ENCODE peak calls at places on chromosomes 11 and 22, in ten cellular contexts. One of them, this sample, is unnamed.

GRCh38 chr22:21945453-21946261 is 7.0 kb downstream of the PPM1F start:
- DNase-seq in astrocyte of the spinal cord: no peak
- DNase-seq in omental fat pad: no peak
- DNase-seq in psoas muscle: no peak
- DNase-seq in HAP-1: no peak
- DNase-seq in frontal cortex: no peak
- DNase-seq in mucosa of descending colon: no peak
- DNase-seq in Calu3: no peak
- DNase-seq in tibial nerve: no peak
- DNase-seq in putamen: no peak
- DNase-seq in this sample: no peak

GRCh38 chr11:8268530-8269461 is 5.1 kb upstream of the LMO1 start:
- DNase-seq in astrocyte of the spinal cord: no peak
- DNase-seq in omental fat pad: no peak
- DNase-seq in psoas muscle: no peak
- DNase-seq in HAP-1: peak; percentile 47
- DNase-seq in frontal cortex: no peak
- DNase-seq in mucosa of descending colon: no peak
- DNase-seq in Calu3: no peak
- DNase-seq in tibial nerve: no peak
- DNase-seq in putamen: no peak
- DNase-seq in this sample: no peak

GRCh38 chr11:47571895-47572294 is 6.5 kb downstream of the PTPMT1 start:
- DNase-seq in astrocyte of the spinal cord: peak; percentile 29
- DNase-seq in omental fat pad: no peak
- DNase-seq in psoas muscle: no peak
- DNase-seq in HAP-1: no peak
- DNase-seq in frontal cortex: no peak
- DNase-seq in mucosa of descending colon: no peak
- DNase-seq in Calu3: no peak
- DNase-seq in tibial nerve: no peak
- DNase-seq in putamen: no peak
- DNase-seq in this sample: no peak

GRCh38 chr11:116742104-116742503 is 30.7 kb downstream of the BUD13 start:
- DNase-seq in astrocyte of the spinal cord: peak; percentile 35
- DNase-seq in omental fat pad: no peak
- DNase-seq in psoas muscle: no peak
- DNase-seq in HAP-1: no peak
- DNase-seq in frontal cortex: no peak
- DNase-seq in mucosa of descending colon: no peak
- DNase-seq in Calu3: no peak
- DNase-seq in tibial nerve: no peak
- DNase-seq in putamen: no peak
- DNase-seq in this sample: no peak

GRCh38 chr11:108752297-108752751 is 87.5 kb downstream of the DDX10 start:
- DNase-seq in astrocyte of the spinal cord: no peak
- DNase-seq in omental fat pad: no peak
- DNase-seq in psoas muscle: no peak
- DNase-seq in HAP-1: no peak
- DNase-seq in frontal cortex: no peak
- DNase-seq in mucosa of descending colon: no peak
- DNase-seq in Calu3: no peak
- DNase-seq in tibial nerve: no peak
- DNase-seq in putamen: no peak
- DNase-seq in this sample: no peak

GRCh38 chr22:35911877-35912276 is 116.7 kb downstream of the RBFOX2 start:
- DNase-seq in astrocyte of the spinal cord: no peak
- DNase-seq in omental fat pad: no peak
- DNase-seq in psoas muscle: no peak
- DNase-seq in HAP-1: no peak
- DNase-seq in frontal cortex: no peak
- DNase-seq in mucosa of descending colon: no peak
- DNase-seq in Calu3: no peak
- DNase-seq in tibial nerve: no peak
- DNase-seq in putamen: no peak
- DNase-seq in this sample: no peak

GRCh38 chr11:131688056-131688693 is 317.8 kb downstream of the NTM start:
- DNase-seq in astrocyte of the spinal cord: peak; percentile 59
- DNase-seq in omental fat pad: no peak
- DNase-seq in psoas muscle: peak; percentile 51
- DNase-seq in HAP-1: peak; percentile 63
- DNase-seq in frontal cortex: peak; percentile 80
- DNase-seq in mucosa of descending colon: no peak
- DNase-seq in Calu3: peak; percentile 3
- DNase-seq in tibial nerve: peak; percentile 24
- DNase-seq in putamen: peak; percentile 66
- DNase-seq in this sample: peak; percentile 15

GRCh38 chr11:66957971-66958231 is 282 bp downstream of the PC start:
- DNase-seq in astrocyte of the spinal cord: no peak
- DNase-seq in omental fat pad: no peak
- DNase-seq in psoas muscle: no peak
- DNase-seq in HAP-1: no peak
- DNase-seq in frontal cortex: no peak
- DNase-seq in mucosa of descending colon: no peak
- DNase-seq in Calu3: no peak
- DNase-seq in tibial nerve: no peak
- DNase-seq in putamen: no peak
- DNase-seq in this sample: no peak

GRCh38 chr22:38180841-38181452 is 683 bp downstream of the PLA2G6 start:
- DNase-seq in astrocyte of the spinal cord: no peak
- DNase-seq in omental fat pad: no peak
- DNase-seq in psoas muscle: peak; percentile 46
- DNase-seq in HAP-1: peak; percentile 30
- DNase-seq in frontal cortex: no peak
- DNase-seq in mucosa of descending colon: peak; percentile 80
- DNase-seq in Calu3: peak; percentile 40
- DNase-seq in tibial nerve: no peak
- DNase-seq in putamen: no peak
- DNase-seq in this sample: no peak

GRCh38 chr11:36065436-36065835 is 121.6 kb downstream of the LDLRAD3 start:
- DNase-seq in astrocyte of the spinal cord: no peak
- DNase-seq in omental fat pad: no peak
- DNase-seq in psoas muscle: no peak
- DNase-seq in HAP-1: no peak
- DNase-seq in frontal cortex: no peak
- DNase-seq in mucosa of descending colon: no peak
- DNase-seq in Calu3: no peak
- DNase-seq in tibial nerve: no peak
- DNase-seq in putamen: no peak
- DNase-seq in this sample: no peak

GRCh38 chr11:59705281-59705680 is 8.4 kb downstream of the OR10V1 start:
- DNase-seq in astrocyte of the spinal cord: no peak
- DNase-seq in omental fat pad: no peak
- DNase-seq in psoas muscle: no peak
- DNase-seq in HAP-1: no peak
- DNase-seq in frontal cortex: no peak
- DNase-seq in mucosa of descending colon: no peak
- DNase-seq in Calu3: no peak
- DNase-seq in tibial nerve: no peak
- DNase-seq in putamen: no peak
- DNase-seq in this sample: no peak

GRCh38 chr11:63767415-63768231 is 952 bp downstream of the ZFTA start:
- DNase-seq in astrocyte of the spinal cord: peak; percentile 86
- DNase-seq in omental fat pad: no peak
- DNase-seq in psoas muscle: peak; percentile 62
- DNase-seq in HAP-1: peak; percentile 91
- DNase-seq in frontal cortex: peak; percentile 64
- DNase-seq in mucosa of descending colon: peak; percentile 50
- DNase-seq in Calu3: peak; percentile 48
- DNase-seq in tibial nerve: peak; percentile 39
- DNase-seq in putamen: peak; percentile 65
- DNase-seq in this sample: peak; percentile 51

GRCh38 chr11:105639527-105639926 is 29.7 kb downstream of the GRIA4 start:
- DNase-seq in astrocyte of the spinal cord: no peak
- DNase-seq in omental fat pad: no peak
- DNase-seq in psoas muscle: no peak
- DNase-seq in HAP-1: no peak
- DNase-seq in frontal cortex: no peak
- DNase-seq in mucosa of descending colon: no peak
- DNase-seq in Calu3: no peak
- DNase-seq in tibial nerve: no peak
- DNase-seq in putamen: no peak
- DNase-seq in this sample: no peak

GRCh38 chr11:73334244-73335203 is 26.4 kb downstream of the ARHGEF17 start:
- DNase-seq in astrocyte of the spinal cord: peak; percentile 91
- DNase-seq in omental fat pad: peak; percentile 89
- DNase-seq in psoas muscle: peak; percentile 91
- DNase-seq in HAP-1: no peak
- DNase-seq in frontal cortex: no peak
- DNase-seq in mucosa of descending colon: peak; percentile 73
- DNase-seq in Calu3: peak; percentile 63
- DNase-seq in tibial nerve: peak; percentile 67
- DNase-seq in putamen: no peak
- DNase-seq in this sample: no peak

GRCh38 chr11:78227906-78228305 is 39.2 kb downstream of the USP35 start:
- DNase-seq in astrocyte of the spinal cord: no peak
- DNase-seq in omental fat pad: no peak
- DNase-seq in psoas muscle: no peak
- DNase-seq in HAP-1: no peak
- DNase-seq in frontal cortex: no peak
- DNase-seq in mucosa of descending colon: no peak
- DNase-seq in Calu3: no peak
- DNase-seq in tibial nerve: no peak
- DNase-seq in putamen: no peak
- DNase-seq in this sample: no peak

GRCh38 chr11:91790873-91791468 is 433.6 kb upstream of the FAT3 start:
- DNase-seq in astrocyte of the spinal cord: no peak
- DNase-seq in omental fat pad: no peak
- DNase-seq in psoas muscle: no peak
- DNase-seq in HAP-1: no peak
- DNase-seq in frontal cortex: no peak
- DNase-seq in mucosa of descending colon: no peak
- DNase-seq in Calu3: no peak
- DNase-seq in tibial nerve: no peak
- DNase-seq in putamen: no peak
- DNase-seq in this sample: no peak

GRCh38 chr11:65434667-65435179 is 12.1 kb downstream of the NEAT1 start:
- DNase-seq in astrocyte of the spinal cord: peak; percentile 34
- DNase-seq in omental fat pad: no peak
- DNase-seq in psoas muscle: no peak
- DNase-seq in HAP-1: no peak
- DNase-seq in frontal cortex: no peak
- DNase-seq in mucosa of descending colon: no peak
- DNase-seq in Calu3: no peak
- DNase-seq in tibial nerve: no peak
- DNase-seq in putamen: no peak
- DNase-seq in this sample: no peak

GRCh38 chr22:43152355-43153071 is 1.2 kb downstream of the TSPO start:
- DNase-seq in astrocyte of the spinal cord: peak; percentile 38
- DNase-seq in omental fat pad: peak; percentile 50
- DNase-seq in psoas muscle: peak; percentile 75
- DNase-seq in HAP-1: peak; percentile 49
- DNase-seq in frontal cortex: peak; percentile 61
- DNase-seq in mucosa of descending colon: peak; percentile 92
- DNase-seq in Calu3: peak; percentile 70
- DNase-seq in tibial nerve: peak; percentile 53
- DNase-seq in putamen: no peak
- DNase-seq in this sample: peak; percentile 69

GRCh38 chr11:72683782-72684200 is 9.6 kb upstream of the PDE2A start:
- DNase-seq in astrocyte of the spinal cord: peak; percentile 43
- DNase-seq in omental fat pad: peak; percentile 68
- DNase-seq in psoas muscle: peak; percentile 71
- DNase-seq in HAP-1: peak; percentile 82
- DNase-seq in frontal cortex: peak; percentile 65
- DNase-seq in mucosa of descending colon: no peak
- DNase-seq in Calu3: peak; percentile 74
- DNase-seq in tibial nerve: peak; percentile 73
- DNase-seq in putamen: no peak
- DNase-seq in this sample: peak; percentile 57

GRCh38 chr11:121483805-121484478 is 31.2 kb upstream of the SORL1-AS1 start:
- DNase-seq in astrocyte of the spinal cord: no peak
- DNase-seq in omental fat pad: no peak
- DNase-seq in psoas muscle: no peak
- DNase-seq in HAP-1: no peak
- DNase-seq in frontal cortex: no peak
- DNase-seq in mucosa of descending colon: no peak
- DNase-seq in Calu3: no peak
- DNase-seq in tibial nerve: no peak
- DNase-seq in putamen: no peak
- DNase-seq in this sample: no peak

GRCh38 chr22:17114958-17115235 is 6.3 kb downstream of the TMEM121B start:
- DNase-seq in astrocyte of the spinal cord: no peak
- DNase-seq in omental fat pad: no peak
- DNase-seq in psoas muscle: no peak
- DNase-seq in HAP-1: no peak
- DNase-seq in frontal cortex: no peak
- DNase-seq in mucosa of descending colon: no peak
- DNase-seq in Calu3: no peak
- DNase-seq in tibial nerve: no peak
- DNase-seq in putamen: no peak
- DNase-seq in this sample: no peak

GRCh38 chr11:124746621-124747243 is 5.3 kb downstream of the VSIG2 start:
- DNase-seq in astrocyte of the spinal cord: peak; percentile 76
- DNase-seq in omental fat pad: peak; percentile 48
- DNase-seq in psoas muscle: peak; percentile 64
- DNase-seq in HAP-1: peak; percentile 37
- DNase-seq in frontal cortex: peak; percentile 58
- DNase-seq in mucosa of descending colon: peak; percentile 93
- DNase-seq in Calu3: peak; percentile 74
- DNase-seq in tibial nerve: no peak
- DNase-seq in putamen: peak; percentile 73
- DNase-seq in this sample: no peak

GRCh38 chr22:45008853-45009751 is 703 bp downstream of the PHF21B start:
- DNase-seq in astrocyte of the spinal cord: peak; percentile 15
- DNase-seq in omental fat pad: no peak
- DNase-seq in psoas muscle: peak; percentile 15
- DNase-seq in HAP-1: peak; percentile 56
- DNase-seq in frontal cortex: peak; percentile 67
- DNase-seq in mucosa of descending colon: no peak
- DNase-seq in Calu3: no peak
- DNase-seq in tibial nerve: no peak
- DNase-seq in putamen: peak; percentile 18
- DNase-seq in this sample: peak; percentile 17

GRCh38 chr11:131495417-131495816 is 125.0 kb downstream of the NTM start:
- DNase-seq in astrocyte of the spinal cord: no peak
- DNase-seq in omental fat pad: no peak
- DNase-seq in psoas muscle: peak; percentile 47
- DNase-seq in HAP-1: no peak
- DNase-seq in frontal cortex: no peak
- DNase-seq in mucosa of descending colon: no peak
- DNase-seq in Calu3: no peak
- DNase-seq in tibial nerve: peak; percentile 22
- DNase-seq in putamen: peak; percentile 71
- DNase-seq in this sample: peak; percentile 62

GRCh38 chr11:13717331-13717730 is 48.9 kb downstream of the FAR1 start:
- DNase-seq in astrocyte of the spinal cord: peak; percentile 70
- DNase-seq in omental fat pad: no peak
- DNase-seq in psoas muscle: no peak
- DNase-seq in HAP-1: no peak
- DNase-seq in frontal cortex: no peak
- DNase-seq in mucosa of descending colon: no peak
- DNase-seq in Calu3: no peak
- DNase-seq in tibial nerve: no peak
- DNase-seq in putamen: no peak
- DNase-seq in this sample: no peak

GRCh38 chr11:44174846-44175245 is 79.4 kb downstream of the EXT2 start:
- DNase-seq in astrocyte of the spinal cord: no peak
- DNase-seq in omental fat pad: no peak
- DNase-seq in psoas muscle: no peak
- DNase-seq in HAP-1: no peak
- DNase-seq in frontal cortex: no peak
- DNase-seq in mucosa of descending colon: no peak
- DNase-seq in Calu3: no peak
- DNase-seq in tibial nerve: no peak
- DNase-seq in putamen: no peak
- DNase-seq in this sample: no peak

GRCh38 chr22:27201741-27202140 is 544.4 kb downstream of the MIAT start:
- DNase-seq in astrocyte of the spinal cord: no peak
- DNase-seq in omental fat pad: no peak
- DNase-seq in psoas muscle: no peak
- DNase-seq in HAP-1: no peak
- DNase-seq in frontal cortex: no peak
- DNase-seq in mucosa of descending colon: no peak
- DNase-seq in Calu3: no peak
- DNase-seq in tibial nerve: no peak
- DNase-seq in putamen: no peak
- DNase-seq in this sample: no peak

GRCh38 chr11:101127699-101128570 is 1.7 kb downstream of the PGR start:
- DNase-seq in astrocyte of the spinal cord: no peak
- DNase-seq in omental fat pad: no peak
- DNase-seq in psoas muscle: peak; percentile 19
- DNase-seq in HAP-1: peak; percentile 24
- DNase-seq in frontal cortex: peak; percentile 32
- DNase-seq in mucosa of descending colon: peak; percentile 46
- DNase-seq in Calu3: no peak
- DNase-seq in tibial nerve: no peak
- DNase-seq in putamen: no peak
- DNase-seq in this sample: no peak